ENCODE peak calls at places on chromosomes 5 and 9, in seven cellular contexts. One of them, this sample, is unnamed.

GRCh38 chr5:161261693-161262323 is 284.7 kb downstream of the GABRB2 start:
- DNase-seq in ureter: no peak
- DNase-seq in activated CD4-positive, alpha-beta T cell treated with anti-CD3 and anti-CD28 coated beads, Interleukin-2, amount 50 U/mL, for 1 hour: no peak
- DNase-seq in HS-5: no peak
- DNase-seq in psoas muscle: no peak
- DNase-seq in cardiac fibroblast: no peak
- DNase-seq in cardiac muscle cell: no peak
- DNase-seq in this sample: no peak

GRCh38 chr5:157343842-157344790 is 78.2 kb downstream of the CYFIP2 start:
- DNase-seq in ureter: no peak
- DNase-seq in activated CD4-positive, alpha-beta T cell treated with anti-CD3 and anti-CD28 coated beads, Interleukin-2, amount 50 U/mL, for 1 hour: no peak
- DNase-seq in HS-5: no peak
- DNase-seq in psoas muscle: no peak
- DNase-seq in cardiac fibroblast: no peak
- DNase-seq in cardiac muscle cell: no peak
- DNase-seq in this sample: peak

GRCh38 chr9:36793277-36793676 is 220.6 kb downstream of the MELK start:
- DNase-seq in ureter: no peak
- DNase-seq in activated CD4-positive, alpha-beta T cell treated with anti-CD3 and anti-CD28 coated beads, Interleukin-2, amount 50 U/mL, for 1 hour: no peak
- DNase-seq in HS-5: no peak
- DNase-seq in psoas muscle: no peak
- DNase-seq in cardiac fibroblast: no peak
- DNase-seq in cardiac muscle cell: no peak
- DNase-seq in this sample: no peak

GRCh38 chr5:119367502-119368237 is 11.9 kb downstream of the TNFAIP8 start:
- DNase-seq in ureter: no peak
- DNase-seq in activated CD4-positive, alpha-beta T cell treated with anti-CD3 and anti-CD28 coated beads, Interleukin-2, amount 50 U/mL, for 1 hour: no peak
- DNase-seq in HS-5: no peak
- DNase-seq in psoas muscle: no peak
- DNase-seq in cardiac fibroblast: peak
- DNase-seq in cardiac muscle cell: peak
- DNase-seq in this sample: no peak

GRCh38 chr9:115261656-115262081 is 143.7 kb upstream of the TNC start:
- DNase-seq in ureter: no peak
- DNase-seq in activated CD4-positive, alpha-beta T cell treated with anti-CD3 and anti-CD28 coated beads, Interleukin-2, amount 50 U/mL, for 1 hour: no peak
- DNase-seq in HS-5: peak
- DNase-seq in psoas muscle: no peak
- DNase-seq in cardiac fibroblast: no peak
- DNase-seq in cardiac muscle cell: no peak
- DNase-seq in this sample: peak

GRCh38 chr9:98095401-98095800 is 23.6 kb downstream of the TRIM14 start:
- DNase-seq in ureter: no peak
- DNase-seq in activated CD4-positive, alpha-beta T cell treated with anti-CD3 and anti-CD28 coated beads, Interleukin-2, amount 50 U/mL, for 1 hour: no peak
- DNase-seq in HS-5: no peak
- DNase-seq in psoas muscle: no peak
- DNase-seq in cardiac fibroblast: no peak
- DNase-seq in cardiac muscle cell: no peak
- DNase-seq in this sample: no peak

GRCh38 chr9:96219615-96220257 is 82.2 kb downstream of the HSD17B3 start:
- DNase-seq in ureter: no peak
- DNase-seq in activated CD4-positive, alpha-beta T cell treated with anti-CD3 and anti-CD28 coated beads, Interleukin-2, amount 50 U/mL, for 1 hour: peak
- DNase-seq in HS-5: no peak
- DNase-seq in psoas muscle: peak
- DNase-seq in cardiac fibroblast: peak
- DNase-seq in cardiac muscle cell: peak
- DNase-seq in this sample: no peak

GRCh38 chr5:82072138-82072537 is 100.3 kb downstream of the ATG10 start:
- DNase-seq in ureter: no peak
- DNase-seq in activated CD4-positive, alpha-beta T cell treated with anti-CD3 and anti-CD28 coated beads, Interleukin-2, amount 50 U/mL, for 1 hour: no peak
- DNase-seq in HS-5: no peak
- DNase-seq in psoas muscle: no peak
- DNase-seq in cardiac fibroblast: peak
- DNase-seq in cardiac muscle cell: no peak
- DNase-seq in this sample: no peak

GRCh38 chr9:77575785-77576184 is 72.3 kb downstream of the GNA14 start:
- DNase-seq in ureter: no peak
- DNase-seq in activated CD4-positive, alpha-beta T cell treated with anti-CD3 and anti-CD28 coated beads, Interleukin-2, amount 50 U/mL, for 1 hour: no peak
- DNase-seq in HS-5: no peak
- DNase-seq in psoas muscle: no peak
- DNase-seq in cardiac fibroblast: peak
- DNase-seq in cardiac muscle cell: peak
- DNase-seq in this sample: peak

GRCh38 chr5:122129332-122129731 is at the start of gene ZNF474:
- DNase-seq in ureter: peak
- DNase-seq in activated CD4-positive, alpha-beta T cell treated with anti-CD3 and anti-CD28 coated beads, Interleukin-2, amount 50 U/mL, for 1 hour: no peak
- DNase-seq in HS-5: peak
- DNase-seq in psoas muscle: no peak
- DNase-seq in cardiac fibroblast: peak
- DNase-seq in cardiac muscle cell: peak
- DNase-seq in this sample: peak

GRCh38 chr9:127505396-127506116 is 54.2 kb downstream of the LRSAM1 start:
- DNase-seq in ureter: no peak
- DNase-seq in activated CD4-positive, alpha-beta T cell treated with anti-CD3 and anti-CD28 coated beads, Interleukin-2, amount 50 U/mL, for 1 hour: peak
- DNase-seq in HS-5: no peak
- DNase-seq in psoas muscle: no peak
- DNase-seq in cardiac fibroblast: peak
- DNase-seq in cardiac muscle cell: peak
- DNase-seq in this sample: peak

GRCh38 chr5:17265041-17265440 is 47.6 kb downstream of the BASP1 start:
- DNase-seq in ureter: no peak
- DNase-seq in activated CD4-positive, alpha-beta T cell treated with anti-CD3 and anti-CD28 coated beads, Interleukin-2, amount 50 U/mL, for 1 hour: no peak
- DNase-seq in HS-5: no peak
- DNase-seq in psoas muscle: no peak
- DNase-seq in cardiac fibroblast: no peak
- DNase-seq in cardiac muscle cell: no peak
- DNase-seq in this sample: no peak

GRCh38 chr5:97224112-97224750 is 41.2 kb upstream of the RIOK2 start:
- DNase-seq in ureter: no peak
- DNase-seq in activated CD4-positive, alpha-beta T cell treated with anti-CD3 and anti-CD28 coated beads, Interleukin-2, amount 50 U/mL, for 1 hour: no peak
- DNase-seq in HS-5: peak
- DNase-seq in psoas muscle: no peak
- DNase-seq in cardiac fibroblast: peak
- DNase-seq in cardiac muscle cell: peak
- DNase-seq in this sample: no peak

GRCh38 chr9:36008774-36009300 is 27.9 kb upstream of the RECK start:
- DNase-seq in ureter: no peak
- DNase-seq in activated CD4-positive, alpha-beta T cell treated with anti-CD3 and anti-CD28 coated beads, Interleukin-2, amount 50 U/mL, for 1 hour: peak
- DNase-seq in HS-5: peak
- DNase-seq in psoas muscle: peak
- DNase-seq in cardiac fibroblast: peak
- DNase-seq in cardiac muscle cell: peak
- DNase-seq in this sample: peak

GRCh38 chr9:36039696-36040095 is 3.0 kb downstream of the RECK start:
- DNase-seq in ureter: no peak
- DNase-seq in activated CD4-positive, alpha-beta T cell treated with anti-CD3 and anti-CD28 coated beads, Interleukin-2, amount 50 U/mL, for 1 hour: no peak
- DNase-seq in HS-5: no peak
- DNase-seq in psoas muscle: no peak
- DNase-seq in cardiac fibroblast: peak
- DNase-seq in cardiac muscle cell: peak
- DNase-seq in this sample: no peak

GRCh38 chr9:115543511-115543910 is 425.6 kb upstream of the TNC start:
- DNase-seq in ureter: no peak
- DNase-seq in activated CD4-positive, alpha-beta T cell treated with anti-CD3 and anti-CD28 coated beads, Interleukin-2, amount 50 U/mL, for 1 hour: no peak
- DNase-seq in HS-5: no peak
- DNase-seq in psoas muscle: no peak
- DNase-seq in cardiac fibroblast: no peak
- DNase-seq in cardiac muscle cell: no peak
- DNase-seq in this sample: no peak

GRCh38 chr5:56696900-56697299 is 118.4 kb upstream of the MAP3K1 start:
- DNase-seq in ureter: no peak
- DNase-seq in activated CD4-positive, alpha-beta T cell treated with anti-CD3 and anti-CD28 coated beads, Interleukin-2, amount 50 U/mL, for 1 hour: no peak
- DNase-seq in HS-5: no peak
- DNase-seq in psoas muscle: no peak
- DNase-seq in cardiac fibroblast: peak
- DNase-seq in cardiac muscle cell: peak
- DNase-seq in this sample: no peak

GRCh38 chr9:8571648-8572047 is 772.1 kb upstream of the DMAC1 start:
- DNase-seq in ureter: no peak
- DNase-seq in activated CD4-positive, alpha-beta T cell treated with anti-CD3 and anti-CD28 coated beads, Interleukin-2, amount 50 U/mL, for 1 hour: no peak
- DNase-seq in HS-5: no peak
- DNase-seq in psoas muscle: no peak
- DNase-seq in cardiac fibroblast: no peak
- DNase-seq in cardiac muscle cell: no peak
- DNase-seq in this sample: no peak

GRCh38 chr9:125549465-125550215 is 157.4 kb downstream of the MAPKAP1 start:
- DNase-seq in ureter: peak
- DNase-seq in activated CD4-positive, alpha-beta T cell treated with anti-CD3 and anti-CD28 coated beads, Interleukin-2, amount 50 U/mL, for 1 hour: no peak
- DNase-seq in HS-5: no peak
- DNase-seq in psoas muscle: peak
- DNase-seq in cardiac fibroblast: peak
- DNase-seq in cardiac muscle cell: peak
- DNase-seq in this sample: no peak

GRCh38 chr9:19934301-19934868 is 145.5 kb upstream of the SLC24A2 start:
- DNase-seq in ureter: no peak
- DNase-seq in activated CD4-positive, alpha-beta T cell treated with anti-CD3 and anti-CD28 coated beads, Interleukin-2, amount 50 U/mL, for 1 hour: no peak
- DNase-seq in HS-5: no peak
- DNase-seq in psoas muscle: peak
- DNase-seq in cardiac fibroblast: peak
- DNase-seq in cardiac muscle cell: peak
- DNase-seq in this sample: peak

GRCh38 chr5:97666767-97667166 is 483.7 kb upstream of the RIOK2 start:
- DNase-seq in ureter: no peak
- DNase-seq in activated CD4-positive, alpha-beta T cell treated with anti-CD3 and anti-CD28 coated beads, Interleukin-2, amount 50 U/mL, for 1 hour: no peak
- DNase-seq in HS-5: no peak
- DNase-seq in psoas muscle: no peak
- DNase-seq in cardiac fibroblast: no peak
- DNase-seq in cardiac muscle cell: no peak
- DNase-seq in this sample: no peak

GRCh38 chr5:160938532-160938931 is 86.5 kb upstream of the ATP10B start:
- DNase-seq in ureter: no peak
- DNase-seq in activated CD4-positive, alpha-beta T cell treated with anti-CD3 and anti-CD28 coated beads, Interleukin-2, amount 50 U/mL, for 1 hour: no peak
- DNase-seq in HS-5: no peak
- DNase-seq in psoas muscle: no peak
- DNase-seq in cardiac fibroblast: no peak
- DNase-seq in cardiac muscle cell: no peak
- DNase-seq in this sample: peak

GRCh38 chr5:180435594-180435993 is 58.6 kb upstream of the CNOT6 start:
- DNase-seq in ureter: no peak
- DNase-seq in activated CD4-positive, alpha-beta T cell treated with anti-CD3 and anti-CD28 coated beads, Interleukin-2, amount 50 U/mL, for 1 hour: no peak
- DNase-seq in HS-5: no peak
- DNase-seq in psoas muscle: no peak
- DNase-seq in cardiac fibroblast: no peak
- DNase-seq in cardiac muscle cell: no peak
- DNase-seq in this sample: no peak

GRCh38 chr5:404666-405241 is 38.2 kb upstream of the EXOC3 start:
- DNase-seq in ureter: no peak
- DNase-seq in activated CD4-positive, alpha-beta T cell treated with anti-CD3 and anti-CD28 coated beads, Interleukin-2, amount 50 U/mL, for 1 hour: no peak
- DNase-seq in HS-5: no peak
- DNase-seq in psoas muscle: no peak
- DNase-seq in cardiac fibroblast: no peak
- DNase-seq in cardiac muscle cell: no peak
- DNase-seq in this sample: no peak

GRCh38 chr9:16532681-16533450 is 337.6 kb downstream of the BNC2 start:
- DNase-seq in ureter: no peak
- DNase-seq in activated CD4-positive, alpha-beta T cell treated with anti-CD3 and anti-CD28 coated beads, Interleukin-2, amount 50 U/mL, for 1 hour: no peak
- DNase-seq in HS-5: peak
- DNase-seq in psoas muscle: no peak
- DNase-seq in cardiac fibroblast: peak
- DNase-seq in cardiac muscle cell: peak
- DNase-seq in this sample: peak

GRCh38 chr9:76400534-76401096 is 6.4 kb upstream of the RFK start:
- DNase-seq in ureter: no peak
- DNase-seq in activated CD4-positive, alpha-beta T cell treated with anti-CD3 and anti-CD28 coated beads, Interleukin-2, amount 50 U/mL, for 1 hour: no peak
- DNase-seq in HS-5: no peak
- DNase-seq in psoas muscle: no peak
- DNase-seq in cardiac fibroblast: no peak
- DNase-seq in cardiac muscle cell: no peak
- DNase-seq in this sample: no peak

GRCh38 chr5:33043598-33043997 is 332.5 kb downstream of the NPR3 start:
- DNase-seq in ureter: no peak
- DNase-seq in activated CD4-positive, alpha-beta T cell treated with anti-CD3 and anti-CD28 coated beads, Interleukin-2, amount 50 U/mL, for 1 hour: no peak
- DNase-seq in HS-5: no peak
- DNase-seq in psoas muscle: no peak
- DNase-seq in cardiac fibroblast: no peak
- DNase-seq in cardiac muscle cell: no peak
- DNase-seq in this sample: no peak